ENCODE peak calls at places on chromosomes 5 and 9, in seven cellular contexts. D is mesendoderm, U is IMR-90, R is neuronal stem cell, K is mesenchymal stem cell, P is H1, Z is trophoblast cell. H is an unnamed sample.

GRCh38 chr9:97703437-97704326 is 6.5 kb upstream of the XPA start:
- DNase-seq in D (peak), U (peak), R (no peak), K (peak), P (no peak), Z (peak), H (no peak)

GRCh38 chr5:103657301-103657700 is 94.7 kb upstream of the NUDT12 start:
- DNase-seq in D (no peak), U (no peak), R (no peak), K (no peak), P (no peak), Z (no peak), H (no peak)

GRCh38 chr9:78235296-78235770 is 542 bp upstream of the CEP78 start:
- DNase-seq in D (no peak), U (peak), R (no peak), K (peak), P (no peak), Z (peak), H (no peak)

GRCh38 chr5:180474569-180474968 is 19.6 kb upstream of the CNOT6 start:
- DNase-seq in D (no peak), U (no peak), R (no peak), K (no peak), P (no peak), Z (no peak), H (no peak)

GRCh38 chr9:79809931-79810330 is 238.2 kb downstream of the TLE4 start:
- DNase-seq in D (no peak), U (peak), R (no peak), K (peak), P (no peak), Z (peak), H (no peak)

GRCh38 chr9:111431684-111432083 is 52.5 kb downstream of the ECPAS start:
- DNase-seq in D (no peak), U (peak), R (no peak), K (peak), P (no peak), Z (no peak), H (no peak)

GRCh38 chr5:172860520-172861443 is 26.7 kb downstream of the ERGIC1 start:
- DNase-seq in D (no peak), U (peak), R (no peak), K (no peak), P (no peak), Z (no peak), H (no peak)

GRCh38 chr5:36177154-36177553 is 25.2 kb downstream of the SKP2 start:
- DNase-seq in D (no peak), U (no peak), R (no peak), K (no peak), P (no peak), Z (no peak), H (no peak)

GRCh38 chr5:395156-395920 is 47.6 kb upstream of the EXOC3 start:
- DNase-seq in D (peak), U (peak), R (no peak), K (peak), P (no peak), Z (peak), H (peak)

GRCh38 chr5:84287964-84288363 is 96.7 kb downstream of the EDIL3 start:
- DNase-seq in D (peak), U (peak), R (no peak), K (peak), P (no peak), Z (peak), H (no peak)

GRCh38 chr9:18457498-18457897 is 16.5 kb upstream of the ADAMTSL1 start:
- DNase-seq in D (no peak), U (peak), R (no peak), K (no peak), P (no peak), Z (no peak), H (no peak)

GRCh38 chr5:138981606-138982005 is 106.5 kb upstream of the LRRTM2 start:
- DNase-seq in D (no peak), U (no peak), R (no peak), K (no peak), P (no peak), Z (no peak), H (peak)

GRCh38 chr5:158414780-158415179 is 555.8 kb upstream of the CLINT1 start:
- DNase-seq in D (no peak), U (peak), R (no peak), K (peak), P (no peak), Z (no peak), H (no peak)

GRCh38 chr5:142686210-142686734 is 382 bp upstream of the FGF1 start:
- DNase-seq in D (peak), U (peak), R (no peak), K (peak), P (no peak), Z (peak), H (no peak)

GRCh38 chr9:99459923-99460322 is 237.8 kb downstream of the SEC61B start:
- DNase-seq in D (no peak), U (no peak), R (no peak), K (no peak), P (no peak), Z (no peak), H (no peak)

DNA sequence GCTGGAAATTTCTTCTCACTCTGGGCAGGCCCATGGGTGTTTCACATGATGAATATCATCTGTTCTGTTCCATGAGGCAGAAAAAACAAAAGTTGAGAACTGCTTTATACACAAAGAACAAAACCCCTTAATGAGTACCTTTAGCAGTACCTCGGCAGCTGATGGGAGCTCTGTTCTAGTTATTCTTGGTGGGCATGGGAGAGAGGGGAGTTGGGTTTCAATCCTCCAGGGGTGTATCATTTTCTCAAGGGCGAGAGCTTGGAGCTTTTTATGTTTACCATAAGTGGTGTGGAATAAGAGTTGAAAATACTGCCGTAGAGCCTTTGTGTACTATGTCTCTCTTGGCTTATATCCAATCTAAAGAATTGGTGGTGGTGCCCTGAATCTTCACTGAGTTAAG is 103.3 kb upstream of the ZNF608 start:
- DNase-seq in D (no peak), U (no peak), R (no peak), K (no peak), P (no peak), Z (no peak), H (no peak)
- H4K8ac ChIP-seq in D (no peak), U (no peak), R (no peak), K (no peak), P (no peak), Z (no peak), H (no peak)

DNA sequence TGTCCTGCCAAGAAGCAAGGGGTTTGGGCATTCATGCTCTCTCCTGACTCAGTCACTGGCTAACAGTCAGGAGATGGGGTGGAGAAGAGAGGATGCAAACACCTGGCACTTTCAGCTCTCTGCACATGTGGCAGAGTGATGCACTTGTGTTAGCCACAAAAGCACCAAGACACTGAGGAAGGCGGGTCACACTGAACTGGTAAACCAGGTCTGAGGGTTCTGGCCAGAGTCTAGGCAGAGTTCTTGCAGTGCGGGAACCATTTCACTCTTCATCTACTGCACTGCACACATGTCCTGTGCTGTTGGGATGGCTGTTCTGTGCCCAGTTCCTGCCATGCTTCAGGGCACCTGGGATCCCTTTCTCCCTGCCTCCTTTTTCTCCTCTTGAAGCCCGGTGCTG is 157.1 kb upstream of the GDNF start:
- DNase-seq in D (no peak), U (no peak), R (no peak), K (no peak), P (no peak), Z (no peak), H (no peak)
- H4K8ac ChIP-seq in D (no peak), U (no peak), R (no peak), K (no peak), P (no peak), Z (no peak), H (no peak)

DNA sequence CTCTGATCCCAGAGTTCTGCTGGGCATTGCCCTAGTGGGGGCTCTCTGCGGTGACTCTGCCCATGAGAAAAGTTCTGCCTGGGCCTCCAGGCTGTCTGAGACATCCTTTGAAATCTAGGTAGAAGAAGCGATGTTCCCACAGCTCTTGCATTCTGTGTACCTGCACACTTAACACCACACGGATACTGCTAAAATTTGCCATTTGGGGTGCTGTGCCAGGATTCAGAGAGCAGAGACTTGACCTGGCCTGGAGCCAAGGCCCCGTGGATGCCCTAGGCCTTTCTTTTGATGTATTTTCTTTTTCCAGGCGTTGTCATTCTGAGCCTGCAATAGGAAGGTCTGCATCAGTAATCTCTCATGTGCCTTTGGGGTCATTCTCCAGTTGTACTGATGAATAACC is 89.3 kb upstream of the IL12B start:
- DNase-seq in D (no peak), U (no peak), R (no peak), K (no peak), P (no peak), Z (no peak), H (peak)
- H4K8ac ChIP-seq in D (no peak), U (no peak), R (no peak), K (no peak), P (no peak), Z (no peak), H (no peak)

GRCh38 chr5:175381116-175381515 is 62.9 kb downstream of the DRD1 start:
- DNase-seq in D (peak), U (no peak), R (no peak), K (no peak), P (no peak), Z (no peak), H (no peak)

GRCh38 chr5:175382171-175382570 is 61.8 kb downstream of the DRD1 start:
- DNase-seq in D (no peak), U (no peak), R (no peak), K (no peak), P (no peak), Z (no peak), H (no peak)

GRCh38 chr5:175384724-175385552 is 59.0 kb downstream of the DRD1 start:
- DNase-seq in D (no peak), U (peak), R (no peak), K (no peak), P (no peak), Z (no peak), H (no peak)

GRCh38 chr5:175385691-175386360 is 58.2 kb downstream of the DRD1 start:
- DNase-seq in D (no peak), U (peak), R (no peak), K (no peak), P (no peak), Z (no peak), H (no peak)

GRCh38 chr5:175383350-175383749 is 60.6 kb downstream of the DRD1 start:
- DNase-seq in D (peak), U (no peak), R (no peak), K (no peak), P (no peak), Z (peak), H (no peak)
- H4K8ac ChIP-seq in D (no peak), U (no peak), R (no peak), K (no peak), P (no peak), Z (no peak), H (no peak)

GRCh38 chr9:134637696-134638502 is 3.7 kb upstream of the COL5A1 start:
- DNase-seq in D (no peak), U (no peak), R (no peak), K (no peak), P (no peak), Z (peak), H (no peak)

GRCh38 chr9:134636142-134636507 is 5.5 kb upstream of the COL5A1 start:
- DNase-seq in D (no peak), U (no peak), R (no peak), K (no peak), P (no peak), Z (no peak), H (no peak)

GRCh38 chr9:134635431-134636141 is 6.0 kb upstream of the COL5A1 start:
- DNase-seq in D (no peak), U (no peak), R (no peak), K (no peak), P (no peak), Z (no peak), H (no peak)

GRCh38 chr9:134638503-134639090 is 3.0 kb upstream of the COL5A1 start:
- DNase-seq in D (no peak), U (no peak), R (no peak), K (no peak), P (no peak), Z (no peak), H (no peak)

DNA sequence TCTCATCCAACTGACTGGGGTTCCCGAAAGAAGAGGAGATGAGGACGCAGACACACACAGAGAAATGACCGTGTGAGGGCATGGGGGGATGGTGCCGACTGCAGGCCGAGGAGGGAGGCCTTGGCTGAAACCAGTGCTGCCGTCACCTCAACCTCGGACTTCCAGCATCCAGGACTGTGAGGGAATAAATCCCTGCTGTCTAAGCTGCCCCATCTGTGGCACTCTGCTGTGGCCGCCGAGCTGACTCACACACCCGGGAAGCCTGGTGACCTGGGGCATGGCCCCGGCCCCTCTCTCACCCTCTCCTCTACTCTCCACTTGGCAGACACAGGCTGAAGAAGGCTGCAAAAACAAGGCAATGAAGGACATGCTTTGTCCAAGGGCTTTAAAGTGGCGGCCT is 4.4 kb upstream of the COL5A1 start:
- DNase-seq in D (no peak), U (no peak), R (no peak), K (peak), P (no peak), Z (no peak), H (no peak)
- H4K8ac ChIP-seq in D (no peak), U (no peak), R (no peak), K (peak), P (peak), Z (no peak), H (no peak)

DNA sequence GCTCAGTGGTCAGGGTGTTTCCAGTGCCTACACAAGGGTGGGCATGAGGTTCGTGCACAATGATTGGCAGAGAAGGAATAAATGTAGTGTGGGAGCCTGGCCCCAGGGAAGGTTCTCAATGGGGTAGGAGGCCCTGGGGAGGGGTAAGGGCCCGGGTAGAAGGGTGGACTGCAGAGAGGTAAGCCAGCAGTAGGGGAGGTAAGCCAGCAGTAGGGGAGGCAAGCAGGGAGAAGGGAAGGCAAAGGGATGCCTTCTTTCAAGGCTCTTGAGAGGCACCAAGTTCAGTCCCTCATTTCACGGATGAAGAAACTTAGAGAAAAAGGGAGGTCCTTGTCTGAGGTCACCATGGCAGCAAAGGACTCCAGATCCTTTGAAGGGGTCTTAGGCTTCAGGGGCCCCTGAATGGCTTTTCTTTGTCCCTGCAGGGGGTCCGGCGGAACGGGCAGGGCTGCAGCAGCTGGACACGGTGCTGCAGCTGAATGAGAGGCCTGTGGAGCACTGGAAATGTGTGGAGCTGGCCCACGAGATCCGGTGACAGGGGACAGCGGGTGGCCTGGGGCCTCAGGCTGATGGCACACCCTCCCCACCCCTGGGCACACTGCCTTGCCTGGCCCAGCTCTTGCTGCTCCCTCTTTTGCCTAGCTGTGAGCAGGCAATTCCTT is 42.6 kb downstream of the RGS3 start:
- DNase-seq in D (no peak), U (no peak), R (peak), K (no peak), P (no peak), Z (no peak), H (no peak)
- H4K8ac ChIP-seq in D (no peak), U (no peak), R (no peak), K (no peak), P (no peak), Z (peak), H (no peak)

GRCh38 chr5:107487056-107487461 is 183.7 kb downstream of the EFNA5 start:
- DNase-seq in D (no peak), U (peak), R (no peak), K (peak), P (no peak), Z (no peak), H (no peak)
- H4K8ac ChIP-seq in D (no peak), U (no peak), R (no peak), K (no peak), P (no peak), Z (no peak), H (no peak)

GRCh38 chr5:78221467-78221866 is 73.0 kb downstream of the AP3B1 start:
- DNase-seq in D (no peak), U (no peak), R (no peak), K (no peak), P (no peak), Z (no peak), H (no peak)
- H4K8ac ChIP-seq in D (no peak), U (no peak), R (no peak), K (no peak), P (no peak), Z (no peak), H (no peak)